ENCODE peak calls at places on chromosomes 7 and 10, in seven cellular contexts. B is effector memory CD4-positive, alpha-beta T cell; F is stomach; U is neuronal stem cell; Z is right atrium auricular region; J is GM23338; G is dorsolateral prefrontal cortex. E is an unnamed sample. For H3K27me3, the result is how much of the 10 kb centered on the place peaks cover.

GRCh38 chr7:120799147-120799546 is 58.8 kb downstream of the TSPAN12 start:
- DNase-seq in G (no peak), U (no peak), F (no peak), B (no peak), J (no peak), Z (no peak), E (no peak)

GRCh38 chr7:92437956-92438491 is 9.3 kb upstream of the GATAD1 start:
- DNase-seq in F (no peak), J (peak), Z (no peak), U (no peak), B (no peak), G (no peak), E (no peak)

GRCh38 chr10:80414126-80414898 is 6.0 kb downstream of the PRXL2A start:
- DNase-seq in J (no peak), F (no peak), Z (no peak), G (no peak), B (no peak), U (no peak), E (no peak)

GRCh38 chr7:2353650-2354172 is 916 bp upstream of the EIF3B start:
- DNase-seq in U (no peak), B (peak), G (peak), F (peak), Z (peak), J (peak), E (peak)

GRCh38 chr10:54585572-54585971 is 215.5 kb downstream of the PCDH15 start:
- DNase-seq in F (no peak), G (no peak), Z (no peak), J (no peak), B (no peak), U (no peak), E (no peak)

GRCh38 chr10:63713191-63714144 is 192.3 kb downstream of the REEP3 start:
- DNase-seq in B (no peak), U (peak), F (peak), Z (no peak), G (no peak), J (peak), E (no peak)

GRCh38 chr10:86217386-86218080 is 149.1 kb downstream of the GRID1 start:
- DNase-seq in F (no peak), J (no peak), U (no peak), G (no peak), B (no peak), Z (no peak), E (no peak)

GRCh38 chr10:76553231-76553630 is 1084.4 kb downstream of the KCNMA1 start:
- DNase-seq in Z (no peak), G (no peak), B (no peak), U (no peak), J (no peak), F (no peak), E (no peak)

GRCh38 chr10:18501198-18501597 is 150.2 kb downstream of the NSUN6 start:
- DNase-seq in J (no peak), F (no peak), U (no peak), B (no peak), G (no peak), Z (no peak), E (no peak)

GRCh38 chr10:88281592-88282268 is 301.4 kb downstream of the RNLS start:
- DNase-seq in G (no peak), Z (no peak), B (no peak), F (no peak), U (no peak), J (no peak), E (no peak)

GRCh38 chr7:25073451-25073850 is 51.6 kb downstream of the CYCS start:
- DNase-seq in F (no peak), G (no peak), U (no peak), B (no peak), J (no peak), Z (no peak), E (no peak)

GRCh38 chr10:17607603-17608332 is 9.4 kb downstream of the HACD1 start:
- DNase-seq in G (no peak), J (peak), B (peak), F (no peak), Z (no peak), U (peak), E (no peak)

GRCh38 chr10:125294109-125294508 is 133.7 kb upstream of the CTBP2 start:
- DNase-seq in G (no peak), Z (no peak), J (no peak), B (no peak), U (no peak), F (no peak), E (no peak)

GRCh38 chr7:879093-879492 is 2.7 kb downstream of the GET4 start:
- DNase-seq in F (peak), J (no peak), Z (no peak), G (no peak), U (no peak), B (no peak), E (no peak)

GRCh38 chr7:105690286-105690915 is 109.1 kb upstream of the EFCAB10 start:
- DNase-seq in B (no peak), G (no peak), Z (no peak), J (peak), U (no peak), F (no peak), E (no peak)

GRCh38 chr7:134632937-134633540 is 13.6 kb upstream of the BPGM start:
- DNase-seq in G (no peak), B (peak), F (no peak), J (peak), Z (no peak), U (peak), E (no peak)

GRCh38 chr10:46229144-46229563 is 57.6 kb upstream of the ANTXRL start:
- DNase-seq in G (no peak), F (peak), B (no peak), U (peak), Z (peak), J (peak), E (no peak)

GRCh38 chr10:51867956-51868355 is 168.6 kb upstream of the CSTF2T start:
- DNase-seq in Z (no peak), G (no peak), F (no peak), U (no peak), J (no peak), B (no peak), E (no peak)
- H3K4me3 ChIP-seq in Z (no peak), G (no peak), F (no peak), U (no peak), J (no peak), B (no peak), E (no peak)

DNA sequence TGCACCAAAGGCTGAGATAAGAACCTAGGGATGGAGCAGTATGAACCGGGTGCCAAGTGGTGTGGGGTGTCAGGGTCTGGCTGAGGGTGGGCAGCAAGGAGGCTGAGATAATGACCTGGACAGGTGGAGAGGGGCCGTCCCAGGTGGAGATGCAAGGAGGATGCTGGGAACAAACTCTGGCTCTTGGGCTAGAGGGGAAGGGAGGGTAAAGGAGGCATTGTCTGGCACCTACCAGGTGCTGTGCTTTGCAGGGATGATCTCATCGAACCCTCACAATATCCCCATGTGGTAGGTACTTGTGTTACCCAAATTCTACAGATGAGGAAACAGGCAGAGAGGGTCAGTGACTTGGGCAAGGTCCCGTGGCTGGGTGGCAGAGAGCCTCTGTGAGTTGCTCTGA is 19.9 kb upstream of the HOXA13 start:
- DNase-seq in Z (peak), G (no peak), U (no peak), J (no peak), B (no peak), F (no peak), E (no peak)
- H3K27me3 ChIP-seq in Z (under half), G (under half), U (half or more), J (half or more), B (under half), F (under half), E (under half)

GRCh38 chr7:22219036-22219435 is 137.9 kb downstream of the RAPGEF5 start:
- DNase-seq in B (no peak), Z (no peak), U (no peak), G (peak), F (no peak), J (no peak), E (no peak)
- H3K4me3 ChIP-seq in B (no peak), Z (peak), U (no peak), G (peak), F (peak), J (no peak), E (peak)

GRCh38 chr7:127616709-127617108 is 1.2 kb downstream of the PAX4 start:
- DNase-seq in G (no peak), F (no peak), U (no peak), Z (no peak), B (no peak), J (no peak), E (no peak)

GRCh38 chr7:127619681-127620405 is 1.9 kb upstream of the PAX4 start:
- DNase-seq in G (no peak), B (no peak), Z (no peak), F (no peak), J (peak), U (no peak), E (no peak)

GRCh38 chr7:127620406-127621233 is 2.7 kb upstream of the PAX4 start:
- DNase-seq in Z (no peak), G (no peak), B (no peak), U (no peak), J (peak), F (no peak), E (no peak)

GRCh38 chr7:127618042-127618441 is at the start of gene PAX4:
- DNase-seq in J (no peak), F (no peak), Z (no peak), G (no peak), U (no peak), B (no peak), E (no peak)

GRCh38 chr7:127618775-127619174 is 833 bp upstream of the PAX4 start:
- DNase-seq in Z (no peak), G (no peak), B (no peak), J (no peak), F (no peak), U (no peak), E (no peak)
- H3K27me3 ChIP-seq in Z (under half), G (under half), B (under half), J (half or more), F (under half), U (half or more), E (under half)

GRCh38 chr10:117533507-117534281 is 8.9 kb upstream of the EMX2 start:
- DNase-seq in Z (no peak), U (no peak), B (no peak), J (no peak), F (no peak), G (no peak), E (no peak)
- H3K4me3 ChIP-seq in Z (no peak), U (no peak), B (no peak), J (peak), F (no peak), G (no peak), E (no peak)

GRCh38 chr10:99234739-99235468 is 748 bp downstream of the HPSE2 start:
- DNase-seq in U (peak), B (no peak), F (no peak), G (no peak), Z (no peak), J (peak), E (no peak)

GRCh38 chr10:99233000-99233679 is 2.5 kb downstream of the HPSE2 start:
- DNase-seq in G (no peak), J (peak), F (no peak), B (no peak), U (no peak), Z (no peak), E (no peak)

GRCh38 chr10:99234067-99234738 is 1.4 kb downstream of the HPSE2 start:
- DNase-seq in J (peak), Z (peak), F (peak), B (no peak), G (peak), U (no peak), E (peak)

GRCh38 chr10:99232357-99232999 is 3.2 kb downstream of the HPSE2 start:
- DNase-seq in B (no peak), F (no peak), U (peak), Z (no peak), G (no peak), J (peak), E (no peak)

GRCh38 chr10:99233680-99234018 is 2.0 kb downstream of the HPSE2 start:
- DNase-seq in G (no peak), J (no peak), F (no peak), B (no peak), U (no peak), Z (no peak), E (no peak)
- H3K27me3 ChIP-seq in G (under half), J (half or more), F (under half), B (under half), U (half or more), Z (under half), E (under half)